ENCODE peak calls at places on chromosomes 5 and 9, in eight cellular contexts. S, U, Y, K, P, W, D and J are unnamed samples.

GRCh38 chr9:98993570-98993945 is 49.9 kb downstream of the COL15A1 start:
- DNase-seq in S (no peak), U (no peak), Y (no peak), K (no peak), P (no peak), W (peak), D (no peak), J (no peak)

GRCh38 chr9:115730845-115731244 is 422.7 kb upstream of the PAPPA start:
- DNase-seq in S (no peak), U (no peak), Y (no peak), K (peak), P (peak), W (no peak), D (no peak), J (no peak)

GRCh38 chr9:135413086-135413375 is 66.6 kb upstream of the PPP1R26 start:
- DNase-seq in S (no peak), U (no peak), Y (no peak), K (no peak), P (no peak), W (no peak), D (no peak), J (no peak)

GRCh38 chr5:5799826-5800225 is 377.3 kb downstream of the ICE1 start:
- DNase-seq in S (no peak), U (no peak), Y (no peak), K (no peak), P (no peak), W (no peak), D (no peak), J (no peak)

GRCh38 chr5:118253401-118254061 is 734.8 kb downstream of the DTWD2 start:
- DNase-seq in S (no peak), U (no peak), Y (no peak), K (no peak), P (no peak), W (no peak), D (no peak), J (no peak)

GRCh38 chr9:81022177-81022576 is 667.2 kb downstream of the TLE1 start:
- DNase-seq in S (no peak), U (no peak), Y (no peak), K (no peak), P (no peak), W (no peak), D (no peak), J (no peak)

GRCh38 chr5:117731445-117731844 is 1156.8 kb upstream of the SEMA6A start:
- DNase-seq in S (no peak), U (no peak), Y (no peak), K (no peak), P (peak), W (no peak), D (no peak), J (peak)

GRCh38 chr5:68953151-68953884 is 140.5 kb upstream of the SLC30A5 start:
- DNase-seq in S (no peak), U (no peak), Y (no peak), K (peak), P (no peak), W (no peak), D (no peak), J (no peak)

GRCh38 chr5:136279314-136279713 is 86.0 kb downstream of the TRPC7 start:
- DNase-seq in S (no peak), U (no peak), Y (no peak), K (no peak), P (no peak), W (no peak), D (no peak), J (peak)

GRCh38 chr5:3943803-3944202 is 348.2 kb downstream of the IRX1 start:
- DNase-seq in S (no peak), U (no peak), Y (no peak), K (no peak), P (no peak), W (no peak), D (no peak), J (no peak)

GRCh38 chr5:21810737-21811316 is 1042.3 kb downstream of the CDH12 start:
- DNase-seq in S (no peak), U (no peak), Y (no peak), K (peak), P (peak), W (peak), D (no peak), J (no peak)

GRCh38 chr9:21690561-21690960 is 111.9 kb upstream of the MTAP start:
- DNase-seq in S (no peak), U (no peak), Y (no peak), K (peak), P (peak), W (no peak), D (no peak), J (no peak)

GRCh38 chr5:168822745-168823281 is 243.6 kb upstream of the PANK3 start:
- DNase-seq in S (no peak), U (no peak), Y (no peak), K (peak), P (peak), W (no peak), D (peak), J (no peak)

GRCh38 chr5:108260105-108260857 is 121.6 kb downstream of the FBXL17 start:
- DNase-seq in S (peak), U (peak), Y (peak), K (peak), P (peak), W (peak), D (peak), J (peak)
- H3K4me3 ChIP-seq in S (no peak), U (peak), Y (no peak), K (peak), P (no peak), W (no peak), D (no peak), J (no peak)

DNA sequence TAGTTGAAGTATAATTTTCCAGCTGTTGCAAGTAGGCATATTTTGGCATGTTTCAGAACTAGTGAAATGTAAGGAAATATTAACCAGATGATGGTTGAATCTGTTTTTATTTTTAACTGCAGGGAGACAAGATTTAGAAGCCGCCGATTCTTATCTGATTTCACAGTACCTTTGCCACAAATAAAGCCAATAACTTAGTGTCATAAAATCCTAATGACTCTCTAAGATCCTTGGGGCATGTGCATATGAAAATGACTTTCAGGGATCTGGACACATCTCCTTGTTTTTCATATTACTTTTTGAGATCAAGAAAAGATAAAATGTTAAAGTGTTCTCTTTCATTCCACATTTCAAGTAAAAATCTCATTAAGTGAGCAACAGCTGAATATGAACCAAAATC is 125.8 kb upstream of the CNTLN start:
- DNase-seq in S (no peak), U (no peak), Y (no peak), K (no peak), P (no peak), W (no peak), D (no peak), J (no peak)
- H3K4me3 ChIP-seq in S (no peak), U (no peak), Y (no peak), K (no peak), P (no peak), W (no peak), D (no peak), J (no peak)

GRCh38 chr5:172768098-172768572 is 2.9 kb downstream of the DUSP1 start:
- DNase-seq in S (no peak), U (no peak), Y (no peak), K (no peak), P (no peak), W (no peak), D (no peak), J (no peak)

GRCh38 chr5:172769598-172770373 is 1.2 kb downstream of the DUSP1 start:
- DNase-seq in S (no peak), U (no peak), Y (no peak), K (peak), P (peak), W (peak), D (no peak), J (no peak)

GRCh38 chr5:172769324-172769597 is 1.7 kb downstream of the DUSP1 start:
- DNase-seq in S (no peak), U (no peak), Y (no peak), K (no peak), P (no peak), W (no peak), D (no peak), J (no peak)

GRCh38 chr5:172770374-172770674 is 671 bp downstream of the DUSP1 start:
- DNase-seq in S (no peak), U (no peak), Y (peak), K (no peak), P (no peak), W (no peak), D (no peak), J (no peak)

GRCh38 chr5:172768573-172769323 is 2.2 kb downstream of the DUSP1 start:
- DNase-seq in S (peak), U (no peak), Y (peak), K (peak), P (peak), W (peak), D (no peak), J (no peak)
- H3K4me3 ChIP-seq in S (peak), U (no peak), Y (peak), K (peak), P (peak), W (peak), D (peak), J (peak)

DNA sequence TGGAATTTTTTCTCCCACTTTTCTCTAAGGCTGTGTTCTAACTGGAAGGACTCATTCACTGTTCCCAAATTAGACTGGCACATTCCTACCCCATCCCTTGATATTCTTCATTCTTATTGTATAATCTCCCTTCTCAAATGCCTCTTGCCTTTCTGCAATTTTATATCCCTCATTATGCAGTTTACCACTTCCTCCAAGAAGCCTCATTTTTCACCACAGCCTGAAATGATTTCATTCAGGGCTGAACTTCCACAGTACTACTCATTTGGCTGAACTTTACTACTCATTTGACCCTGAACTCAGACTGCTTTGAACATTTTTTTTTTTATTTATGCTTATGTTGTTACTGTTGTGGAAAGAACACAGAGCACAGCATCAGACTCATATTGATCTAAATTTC is 32.7 kb downstream of the GRIA1 start:
- DNase-seq in S (no peak), U (no peak), Y (no peak), K (no peak), P (peak), W (no peak), D (no peak), J (no peak)
- H3K4me3 ChIP-seq in S (no peak), U (no peak), Y (no peak), K (no peak), P (no peak), W (no peak), D (no peak), J (no peak)